ENCODE peak calls at places on chromosome 14, in ten cellular contexts. One of them, this sample, is unnamed.

GRCh38 chr14:58353516-58354299 is 42.0 kb upstream of the TOMM20L start:
- DNase-seq in lower lobe of right lung: no peak
- DNase-seq in ascending aorta: no peak
- DNase-seq in cardiac fibroblast: no peak
- DNase-seq in osteoblast: no peak
- DNase-seq in heart right ventricle: no peak
- DNase-seq in neural progenitor cell: no peak
- DNase-seq in lower leg skin: no peak
- DNase-seq in AG04450: no peak
- DNase-seq in left lung: no peak
- DNase-seq in this sample: peak

GRCh38 chr14:101126376-101127130 is 223.0 kb upstream of the RTL1 start:
- DNase-seq in ascending aorta: no peak
- DNase-seq in lower lobe of right lung: no peak
- DNase-seq in AG04450: no peak
- DNase-seq in heart right ventricle: no peak
- DNase-seq in osteoblast: peak
- DNase-seq in left lung: no peak
- DNase-seq in neural progenitor cell: no peak
- DNase-seq in cardiac fibroblast: no peak
- DNase-seq in lower leg skin: no peak
- DNase-seq in this sample: no peak

GRCh38 chr14:52825085-52825484 is 33.7 kb upstream of the GNPNAT1 start:
- DNase-seq in AG04450: no peak
- DNase-seq in left lung: no peak
- DNase-seq in osteoblast: no peak
- DNase-seq in cardiac fibroblast: peak
- DNase-seq in lower leg skin: no peak
- DNase-seq in neural progenitor cell: no peak
- DNase-seq in ascending aorta: no peak
- DNase-seq in heart right ventricle: no peak
- DNase-seq in lower lobe of right lung: no peak
- DNase-seq in this sample: no peak

GRCh38 chr14:100713720-100714119 is 13.0 kb upstream of the DLK1 start:
- DNase-seq in heart right ventricle: no peak
- DNase-seq in lower lobe of right lung: no peak
- DNase-seq in cardiac fibroblast: no peak
- DNase-seq in AG04450: no peak
- DNase-seq in left lung: no peak
- DNase-seq in lower leg skin: no peak
- DNase-seq in neural progenitor cell: no peak
- DNase-seq in osteoblast: no peak
- DNase-seq in ascending aorta: no peak
- DNase-seq in this sample: no peak

GRCh38 chr14:71238835-71239234 is 331.6 kb downstream of the PCNX1 start:
- DNase-seq in lower leg skin: no peak
- DNase-seq in lower lobe of right lung: no peak
- DNase-seq in left lung: no peak
- DNase-seq in osteoblast: no peak
- DNase-seq in ascending aorta: no peak
- DNase-seq in AG04450: no peak
- DNase-seq in cardiac fibroblast: peak
- DNase-seq in neural progenitor cell: no peak
- DNase-seq in heart right ventricle: no peak
- DNase-seq in this sample: peak

GRCh38 chr14:36600431-36600830 is 18.0 kb upstream of the NKX2-8 start:
- DNase-seq in heart right ventricle: no peak
- DNase-seq in neural progenitor cell: peak
- DNase-seq in ascending aorta: no peak
- DNase-seq in lower leg skin: no peak
- DNase-seq in left lung: no peak
- DNase-seq in osteoblast: no peak
- DNase-seq in AG04450: no peak
- DNase-seq in lower lobe of right lung: no peak
- DNase-seq in cardiac fibroblast: no peak
- DNase-seq in this sample: no peak

GRCh38 chr14:81234268-81234667 is 13.5 kb upstream of the GTF2A1 start:
- DNase-seq in lower lobe of right lung: no peak
- DNase-seq in heart right ventricle: no peak
- DNase-seq in left lung: no peak
- DNase-seq in lower leg skin: no peak
- DNase-seq in neural progenitor cell: no peak
- DNase-seq in cardiac fibroblast: peak
- DNase-seq in AG04450: no peak
- DNase-seq in ascending aorta: no peak
- DNase-seq in osteoblast: no peak
- DNase-seq in this sample: no peak

GRCh38 chr14:56172571-56172971 is 54.4 kb downstream of the PELI2 start:
- DNase-seq in lower lobe of right lung: no peak
- DNase-seq in ascending aorta: no peak
- DNase-seq in cardiac fibroblast: peak
- DNase-seq in left lung: no peak
- DNase-seq in AG04450: peak
- DNase-seq in neural progenitor cell: no peak
- DNase-seq in heart right ventricle: no peak
- DNase-seq in lower leg skin: no peak
- DNase-seq in osteoblast: peak
- DNase-seq in this sample: peak

GRCh38 chr14:24940213-24940783 is 109.6 kb downstream of the STXBP6 start:
- DNase-seq in osteoblast: no peak
- DNase-seq in lower leg skin: no peak
- DNase-seq in heart right ventricle: no peak
- DNase-seq in lower lobe of right lung: no peak
- DNase-seq in left lung: no peak
- DNase-seq in cardiac fibroblast: no peak
- DNase-seq in AG04450: no peak
- DNase-seq in ascending aorta: no peak
- DNase-seq in neural progenitor cell: no peak
- DNase-seq in this sample: no peak

GRCh38 chr14:100409016-100409385 is 85.9 kb downstream of the SLC25A47 start:
- DNase-seq in cardiac fibroblast: no peak
- DNase-seq in lower leg skin: no peak
- DNase-seq in AG04450: no peak
- DNase-seq in ascending aorta: no peak
- DNase-seq in neural progenitor cell: no peak
- DNase-seq in left lung: no peak
- DNase-seq in osteoblast: no peak
- DNase-seq in heart right ventricle: no peak
- DNase-seq in lower lobe of right lung: no peak
- DNase-seq in this sample: no peak

GRCh38 chr14:56874375-56874774 is 64.1 kb upstream of the OTX2 start:
- DNase-seq in lower leg skin: no peak
- DNase-seq in lower lobe of right lung: no peak
- DNase-seq in neural progenitor cell: peak
- DNase-seq in left lung: no peak
- DNase-seq in ascending aorta: no peak
- DNase-seq in osteoblast: no peak
- DNase-seq in cardiac fibroblast: no peak
- DNase-seq in AG04450: no peak
- DNase-seq in heart right ventricle: no peak
- DNase-seq in this sample: peak

GRCh38 chr14:80200093-80200492 is 11.2 kb downstream of the DIO2 start:
- DNase-seq in ascending aorta: no peak
- DNase-seq in lower leg skin: no peak
- DNase-seq in lower lobe of right lung: no peak
- DNase-seq in osteoblast: no peak
- DNase-seq in cardiac fibroblast: no peak
- DNase-seq in heart right ventricle: no peak
- DNase-seq in left lung: no peak
- DNase-seq in neural progenitor cell: no peak
- DNase-seq in AG04450: no peak
- DNase-seq in this sample: no peak

GRCh38 chr14:68580676-68581075 is 212.2 kb downstream of the ZFP36L1 start:
- DNase-seq in lower lobe of right lung: no peak
- DNase-seq in lower leg skin: no peak
- DNase-seq in neural progenitor cell: no peak
- DNase-seq in left lung: peak
- DNase-seq in ascending aorta: no peak
- DNase-seq in osteoblast: no peak
- DNase-seq in heart right ventricle: no peak
- DNase-seq in cardiac fibroblast: no peak
- DNase-seq in AG04450: no peak
- DNase-seq in this sample: no peak

GRCh38 chr14:95362180-95362494 is 42.4 kb upstream of the CLMN start:
- DNase-seq in left lung: no peak
- DNase-seq in lower leg skin: no peak
- DNase-seq in osteoblast: no peak
- DNase-seq in neural progenitor cell: peak
- DNase-seq in cardiac fibroblast: no peak
- DNase-seq in AG04450: no peak
- DNase-seq in heart right ventricle: no peak
- DNase-seq in lower lobe of right lung: no peak
- DNase-seq in ascending aorta: peak
- DNase-seq in this sample: no peak

GRCh38 chr14:95363468-95363954 is 43.8 kb upstream of the CLMN start:
- DNase-seq in lower lobe of right lung: no peak
- DNase-seq in ascending aorta: peak
- DNase-seq in left lung: no peak
- DNase-seq in AG04450: no peak
- DNase-seq in neural progenitor cell: no peak
- DNase-seq in cardiac fibroblast: no peak
- DNase-seq in osteoblast: no peak
- DNase-seq in lower leg skin: no peak
- DNase-seq in heart right ventricle: peak
- DNase-seq in this sample: no peak

GRCh38 chr14:95359974-95360826 is 40.5 kb upstream of the CLMN start:
- DNase-seq in left lung: no peak
- DNase-seq in AG04450: no peak
- DNase-seq in osteoblast: no peak
- DNase-seq in cardiac fibroblast: no peak
- DNase-seq in neural progenitor cell: peak
- DNase-seq in lower lobe of right lung: no peak
- DNase-seq in ascending aorta: peak
- DNase-seq in lower leg skin: no peak
- DNase-seq in heart right ventricle: no peak
- DNase-seq in this sample: no peak

GRCh38 chr14:95360828-95361227 is 41.1 kb upstream of the CLMN start:
- DNase-seq in ascending aorta: peak
- DNase-seq in AG04450: no peak
- DNase-seq in left lung: no peak
- DNase-seq in neural progenitor cell: no peak
- DNase-seq in lower lobe of right lung: no peak
- DNase-seq in osteoblast: no peak
- DNase-seq in lower leg skin: no peak
- DNase-seq in heart right ventricle: no peak
- DNase-seq in cardiac fibroblast: no peak
- DNase-seq in this sample: no peak

GRCh38 chr14:95361373-95362179 is 41.9 kb upstream of the CLMN start:
- DNase-seq in left lung: peak
- DNase-seq in lower leg skin: no peak
- DNase-seq in heart right ventricle: peak
- DNase-seq in neural progenitor cell: peak
- DNase-seq in AG04450: no peak
- DNase-seq in cardiac fibroblast: peak
- DNase-seq in osteoblast: no peak
- DNase-seq in lower lobe of right lung: peak
- DNase-seq in ascending aorta: peak
- DNase-seq in this sample: peak
- TF ChIP-seq CTCF in left lung: peak
- TF ChIP-seq CTCF in lower leg skin: no peak
- TF ChIP-seq CTCF in heart right ventricle: peak
- TF ChIP-seq CTCF in neural progenitor cell: peak
- TF ChIP-seq CTCF in AG04450: peak
- TF ChIP-seq CTCF in cardiac fibroblast: peak
- TF ChIP-seq CTCF in osteoblast: peak
- TF ChIP-seq CTCF in lower lobe of right lung: peak
- TF ChIP-seq CTCF in ascending aorta: no peak
- TF ChIP-seq CTCF in this sample: peak

GRCh38 chr14:72647782-72648181 is 246.1 kb downstream of the DPF3 start:
- DNase-seq in lower lobe of right lung: no peak
- DNase-seq in heart right ventricle: no peak
- DNase-seq in osteoblast: no peak
- DNase-seq in neural progenitor cell: no peak
- DNase-seq in left lung: no peak
- DNase-seq in ascending aorta: no peak
- DNase-seq in cardiac fibroblast: no peak
- DNase-seq in lower leg skin: no peak
- DNase-seq in AG04450: no peak
- DNase-seq in this sample: no peak
- H3K4me3 ChIP-seq in lower lobe of right lung: no peak
- H3K4me3 ChIP-seq in heart right ventricle: no peak
- H3K4me3 ChIP-seq in osteoblast: no peak
- H3K4me3 ChIP-seq in neural progenitor cell: no peak
- H3K4me3 ChIP-seq in left lung: no peak
- H3K4me3 ChIP-seq in ascending aorta: no peak
- H3K4me3 ChIP-seq in cardiac fibroblast: no peak
- H3K4me3 ChIP-seq in lower leg skin: no peak
- H3K4me3 ChIP-seq in AG04450: no peak
- H3K4me3 ChIP-seq in this sample: no peak

DNA sequence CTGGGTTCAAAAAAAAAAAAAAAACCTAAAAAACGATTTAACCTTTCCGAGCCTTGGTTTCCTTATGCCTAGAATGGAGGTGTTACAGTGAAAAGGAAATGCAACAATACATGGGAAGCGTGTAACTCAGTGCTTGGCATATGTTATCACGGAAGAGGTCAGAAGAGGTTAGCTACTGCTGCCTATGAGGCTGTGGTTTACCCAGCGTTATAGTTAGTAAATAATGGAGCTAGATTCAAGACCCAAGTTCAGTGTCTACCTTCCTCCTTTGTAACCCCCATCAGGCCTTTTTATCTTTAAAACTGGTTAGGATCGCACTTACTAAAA is 839 bp downstream of the IFT43 start:
- DNase-seq in heart right ventricle: no peak
- DNase-seq in lower leg skin: no peak
- DNase-seq in cardiac fibroblast: no peak
- DNase-seq in AG04450: no peak
- DNase-seq in ascending aorta: no peak
- DNase-seq in osteoblast: no peak
- DNase-seq in left lung: no peak
- DNase-seq in lower lobe of right lung: no peak
- DNase-seq in neural progenitor cell: no peak
- DNase-seq in this sample: no peak
- TF ChIP-seq CTCF in heart right ventricle: no peak
- TF ChIP-seq CTCF in lower leg skin: no peak
- TF ChIP-seq CTCF in cardiac fibroblast: no peak
- TF ChIP-seq CTCF in AG04450: no peak
- TF ChIP-seq CTCF in ascending aorta: no peak
- TF ChIP-seq CTCF in osteoblast: no peak
- TF ChIP-seq CTCF in left lung: no peak
- TF ChIP-seq CTCF in lower lobe of right lung: no peak
- TF ChIP-seq CTCF in neural progenitor cell: no peak
- TF ChIP-seq CTCF in this sample: no peak

DNA sequence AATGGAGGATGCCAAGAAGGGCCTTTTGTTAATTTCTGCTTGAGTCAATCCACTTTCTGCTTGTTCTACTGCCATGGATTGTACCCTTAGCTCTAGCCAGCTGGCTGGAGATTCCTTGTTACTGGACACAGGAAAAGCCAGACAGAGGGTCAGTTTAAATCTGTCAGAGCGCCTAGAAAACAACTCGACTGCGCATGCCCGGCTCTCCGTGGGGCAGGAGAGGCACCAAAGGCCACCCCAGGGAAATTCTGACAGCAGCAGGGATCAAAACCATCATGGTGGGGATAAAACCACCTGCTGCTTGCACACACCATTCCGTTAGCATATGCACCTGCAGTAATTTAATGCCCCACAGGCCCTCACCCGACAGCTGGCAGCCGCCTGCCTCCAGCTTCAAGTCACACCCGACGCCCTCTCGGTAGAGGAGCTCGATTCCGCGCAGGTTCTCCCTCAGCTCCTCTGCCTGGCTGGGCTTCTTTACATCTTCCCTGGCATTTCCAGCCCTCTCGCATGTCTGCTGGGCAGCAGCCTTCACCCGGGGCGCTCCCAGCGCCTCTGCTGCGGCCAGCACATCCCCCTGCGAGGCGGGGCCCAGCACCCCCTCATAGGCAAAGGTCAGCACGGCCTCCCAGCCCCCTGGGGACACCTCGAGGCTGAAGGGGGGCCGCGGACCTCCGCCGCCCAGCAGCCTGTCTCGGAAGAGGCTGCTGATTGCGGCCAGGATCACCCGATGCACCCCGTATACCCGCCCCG is 1.1 kb downstream of the KLHL33 start:
- DNase-seq in neural progenitor cell: no peak
- DNase-seq in left lung: no peak
- DNase-seq in osteoblast: peak
- DNase-seq in lower lobe of right lung: no peak
- DNase-seq in lower leg skin: no peak
- DNase-seq in heart right ventricle: peak
- DNase-seq in cardiac fibroblast: no peak
- DNase-seq in AG04450: no peak
- DNase-seq in ascending aorta: peak
- DNase-seq in this sample: no peak
- H3K4me3 ChIP-seq in neural progenitor cell: no peak
- H3K4me3 ChIP-seq in left lung: peak
- H3K4me3 ChIP-seq in osteoblast: peak
- H3K4me3 ChIP-seq in lower lobe of right lung: peak
- H3K4me3 ChIP-seq in lower leg skin: no peak
- H3K4me3 ChIP-seq in heart right ventricle: peak
- H3K4me3 ChIP-seq in cardiac fibroblast: peak
- H3K4me3 ChIP-seq in AG04450: no peak
- H3K4me3 ChIP-seq in ascending aorta: peak
- H3K4me3 ChIP-seq in this sample: no peak